ENCODE peak calls at places on chromosomes 12 and 14, in nine cellular contexts. I, A, E, F, V, O, R, K and N are unnamed samples.

GRCh38 chr12:62919827-62920226 is 15.1 kb downstream of the PPM1H start:
- DNase-seq in A (no peak), I (peak), F (peak), R (no peak), O (peak), E (peak), V (no peak), K (no peak), N (peak)

GRCh38 chr12:85155791-85156190 is 119.6 kb downstream of the LRRIQ1 start:
- DNase-seq in E (peak), K (no peak), A (peak), F (peak), R (no peak), V (peak), O (peak), I (no peak), N (no peak)

GRCh38 chr14:23933706-23934105 is 19.9 kb upstream of the DHRS4 start:
- DNase-seq in A (no peak), I (no peak), K (no peak), R (no peak), O (no peak), E (no peak), F (no peak), V (no peak), N (no peak)

GRCh38 chr12:123139926-123140674 is 10.8 kb downstream of the PITPNM2 start:
- DNase-seq in R (no peak), E (peak), V (no peak), O (no peak), F (no peak), K (no peak), A (no peak), I (no peak), N (no peak)

GRCh38 chr12:52380271-52380694 is 5.2 kb downstream of the KRT84 start:
- DNase-seq in I (peak), F (no peak), R (no peak), V (no peak), E (peak), O (peak), K (no peak), A (peak), N (peak)

GRCh38 chr14:95500772-95501401 is 15.6 kb downstream of the SYNE3 start:
- DNase-seq in I (no peak), A (no peak), O (no peak), E (peak), R (no peak), K (no peak), V (no peak), F (peak), N (no peak)

GRCh38 chr14:65042731-65043372 is 56.2 kb downstream of the FNTB start:
- DNase-seq in O (no peak), R (no peak), I (no peak), K (no peak), V (no peak), E (no peak), A (no peak), F (no peak), N (no peak)

GRCh38 chr14:92540472-92541048 is 27.0 kb downstream of the RIN3 start:
- DNase-seq in R (no peak), I (peak), V (no peak), F (peak), A (no peak), K (no peak), E (peak), O (no peak), N (peak)

GRCh38 chr14:50001146-50001998 is 108.5 kb downstream of the ARF6 start:
- DNase-seq in E (peak), K (peak), O (no peak), V (peak), A (no peak), I (peak), F (peak), R (no peak), N (peak)

GRCh38 chr12:113443030-113443539 is 20.9 kb downstream of the SDSL start:
- DNase-seq in A (no peak), O (no peak), E (no peak), I (no peak), V (no peak), K (no peak), R (no peak), F (no peak), N (no peak)

GRCh38 chr14:29339491-29339890 is 572.9 kb downstream of the FOXG1 start:
- DNase-seq in A (no peak), O (no peak), I (no peak), K (no peak), F (no peak), E (peak), R (no peak), V (no peak), N (no peak)

GRCh38 chr12:22312336-22312735 is 22.2 kb downstream of the ST8SIA1 start:
- DNase-seq in O (no peak), E (peak), F (peak), I (no peak), A (no peak), V (no peak), R (no peak), K (no peak), N (no peak)

GRCh38 chr12:118751355-118751754 is 230.0 kb upstream of the SRRM4 start:
- DNase-seq in V (no peak), O (no peak), E (no peak), I (no peak), K (no peak), R (no peak), F (no peak), A (no peak), N (no peak)

GRCh38 chr12:87667378-87667777 is 361.8 kb downstream of the C12orf50 start:
- DNase-seq in V (peak), O (no peak), K (no peak), R (no peak), F (peak), E (peak), A (no peak), I (no peak), N (peak)

GRCh38 chr14:87405563-87405962 is 587.4 kb downstream of the GALC start:
- DNase-seq in R (no peak), V (no peak), O (no peak), F (no peak), E (no peak), I (no peak), K (no peak), A (no peak), N (no peak)

GRCh38 chr14:83994020-83994419 is 1535.9 kb upstream of the FLRT2 start:
- DNase-seq in K (no peak), V (no peak), A (no peak), O (no peak), F (peak), R (no peak), I (no peak), E (no peak), N (no peak)

GRCh38 chr12:27015730-27016076 is 1.5 kb upstream of the TM7SF3 start:
- DNase-seq in K (no peak), F (peak), I (no peak), R (no peak), V (peak), A (no peak), E (peak), O (no peak), N (peak)

GRCh38 chr14:51776102-51776894 is 84.1 kb upstream of the GNG2 start:
- DNase-seq in V (peak), K (no peak), I (peak), O (peak), A (peak), R (no peak), E (peak), F (peak), N (peak)

GRCh38 chr12:88931598-88931997 is 351.3 kb upstream of the KITLG start:
- DNase-seq in V (no peak), F (no peak), E (no peak), K (no peak), R (no peak), A (no peak), O (no peak), I (no peak), N (no peak)

GRCh38 chr12:15011162-15011561 is 38.3 kb downstream of the PDE6H start:
- DNase-seq in A (peak), I (no peak), K (no peak), R (no peak), V (peak), O (no peak), E (peak), F (no peak), N (no peak)

GRCh38 chr14:71733210-71733883 is 198.9 kb upstream of the RGS6 start:
- DNase-seq in K (no peak), V (no peak), E (no peak), A (no peak), F (peak), R (no peak), O (no peak), I (no peak), N (no peak)

GRCh38 chr12:18798445-18799139 is 60.7 kb downstream of the CAPZA3 start:
- DNase-seq in O (no peak), E (no peak), R (no peak), K (no peak), A (no peak), F (no peak), V (no peak), I (no peak), N (no peak)

GRCh38 chr14:89891055-89891454 is 63.5 kb downstream of the EFCAB11 start:
- DNase-seq in V (no peak), K (no peak), I (no peak), E (no peak), F (no peak), A (no peak), R (no peak), O (no peak), N (no peak)

GRCh38 chr14:75459099-75459741 is 31.4 kb downstream of the JDP2 start:
- DNase-seq in O (no peak), K (no peak), E (no peak), R (no peak), I (peak), F (no peak), A (no peak), V (no peak), N (no peak)

GRCh38 chr12:80282226-80282625 is 161.8 kb upstream of the PTPRQ start:
- DNase-seq in O (no peak), E (no peak), F (no peak), A (no peak), K (no peak), R (no peak), V (no peak), I (no peak), N (no peak)

GRCh38 chr14:60509438-60510253 is 700 bp downstream of the SIX6 start:
- DNase-seq in K (no peak), I (no peak), F (no peak), A (no peak), O (no peak), V (no peak), R (no peak), E (no peak), N (no peak)

GRCh38 chr14:96762650-96763049 is 34.5 kb upstream of the VRK1 start:
- DNase-seq in F (peak), V (peak), A (peak), I (peak), E (peak), K (no peak), R (no peak), O (peak), N (peak)

GRCh38 chr12:39988574-39988973 is 117.3 kb downstream of the SLC2A13 start:
- DNase-seq in R (no peak), O (no peak), A (no peak), I (no peak), E (no peak), K (no peak), V (no peak), F (no peak), N (no peak)

GRCh38 chr12:14193623-14194022 is 171.9 kb upstream of the ATF7IP start:
- DNase-seq in F (no peak), I (no peak), R (no peak), O (peak), V (peak), A (no peak), E (no peak), K (no peak), N (no peak)

GRCh38 chr14:51451561-51451960 is 200.1 kb upstream of the FRMD6 start:
- DNase-seq in I (no peak), O (no peak), V (no peak), R (no peak), F (no peak), K (no peak), E (no peak), A (no peak), N (no peak)

GRCh38 chr12:5220835-5221234 is 177.2 kb downstream of the KCNA5 start:
- DNase-seq in E (no peak), A (no peak), K (no peak), I (no peak), R (no peak), F (no peak), O (no peak), V (no peak), N (no peak)

GRCh38 chr14:74275265-74275841 is 27.4 kb downstream of the ABCD4 start:
- DNase-seq in K (peak), R (no peak), O (peak), E (peak), V (no peak), F (peak), A (no peak), I (no peak), N (no peak)

GRCh38 chr14:94304243-94304642 is 11.2 kb upstream of the SERPINA10 start:
- DNase-seq in R (no peak), V (no peak), E (no peak), O (no peak), K (no peak), F (no peak), A (no peak), I (no peak), N (no peak)